ENCODE peak calls at places on chromosome 5, in four cellular contexts. E is spleen, C is stomach, Y is breast epithelium. I is an unnamed sample.

GRCh38 chr5:136374638-136375037 is 9.3 kb upstream of the TRPC7 start:
- DNase-seq in E (no peak), C (no peak), Y (no peak), I (no peak)

GRCh38 chr5:179907570-179908324 is at the start of gene TBC1D9B:
- DNase-seq in E (peak; percentile 94), Y (no peak), C (peak; percentile 69), I (peak; percentile 36)

GRCh38 chr5:76679231-76679630 is 36.7 kb upstream of the F2R start:
- DNase-seq in C (no peak), E (no peak), Y (no peak), I (no peak)

GRCh38 chr5:34007116-34007674 is 655 bp downstream of the AMACR start:
- DNase-seq in C (no peak), Y (no peak), E (peak; percentile 75), I (no peak)

GRCh38 chr5:93117753-93118531 is 463.1 kb downstream of the NR2F1-AS1 start:
- DNase-seq in E (no peak), C (no peak), Y (no peak), I (no peak)

GRCh38 chr5:32443145-32443540 is 1.4 kb downstream of the ZFR start:
- DNase-seq in E (no peak), C (no peak), Y (no peak), I (no peak)

GRCh38 chr5:101482931-101483330 is 579.8 kb upstream of the ST8SIA4 start:
- DNase-seq in Y (no peak), E (no peak), C (no peak), I (no peak)

GRCh38 chr5:45623855-45624254 is 72.3 kb downstream of the HCN1 start:
- DNase-seq in Y (no peak), E (no peak), C (no peak), I (no peak)

GRCh38 chr5:8770431-8770830 is 775.4 kb downstream of the SEMA5A start:
- DNase-seq in Y (no peak), E (no peak), C (no peak), I (no peak)

GRCh38 chr5:26236936-26237335 is 801.5 kb downstream of the CDH9 start:
- DNase-seq in Y (no peak), C (no peak), E (no peak), I (no peak)

GRCh38 chr5:135138116-135138850 is 104.3 kb upstream of the PITX1 start:
- DNase-seq in Y (no peak), E (no peak), C (no peak), I (no peak)

GRCh38 chr5:102971693-102972293 is 148.1 kb downstream of the GIN1 start:
- DNase-seq in C (no peak), E (no peak), Y (no peak), I (no peak)

GRCh38 chr5:149114403-149115312 is 26.6 kb upstream of the ABLIM3 start:
- DNase-seq in Y (no peak), E (no peak), C (peak; percentile 57), I (peak; percentile 68)

GRCh38 chr5:159210306-159210722 is 961 bp upstream of the RNF145 start:
- DNase-seq in Y (no peak), E (no peak), C (no peak), I (no peak)

GRCh38 chr5:138953370-138954256 is 78.5 kb upstream of the LRRTM2 start:
- DNase-seq in Y (no peak), C (peak; percentile 87), E (peak; percentile 90), I (peak; percentile 92)

GRCh38 chr5:139462582-139463276 is at the start of gene ECSCR:
- DNase-seq in C (no peak), E (peak; percentile 78), Y (no peak), I (no peak)

GRCh38 chr5:55227738-55228430 is 769 bp upstream of the MCIDAS start:
- DNase-seq in E (no peak), Y (no peak), C (no peak), I (no peak)
- H3K4me3 ChIP-seq in E (no peak overlapping the region), Y (peak overlapping the region; percentile 58), C (peak overlapping the region; percentile 51), I (peak overlapping the region; percentile 20)

GRCh38 chr5:178205749-178206047 is 1.4 kb downstream of the HNRNPAB start:
- DNase-seq in C (no peak), E (no peak), Y (no peak), I (no peak)

GRCh38 chr5:178203670-178204204 is 596 bp upstream of the HNRNPAB start:
- DNase-seq in Y (peak; percentile 51), E (no peak), C (no peak), I (no peak)

GRCh38 chr5:178206166-178207101 is 2.1 kb downstream of the HNRNPAB start:
- DNase-seq in E (peak; percentile 60), Y (peak; percentile 19), C (no peak), I (no peak)

GRCh38 chr5:178204205-178205009 is at the start of gene HNRNPAB:
- DNase-seq in C (peak; percentile 97), Y (peak; percentile 98), E (peak; percentile 95), I (peak; percentile 97)

GRCh38 chr5:178205010-178205748 is 846 bp downstream of the HNRNPAB start:
- DNase-seq in Y (peak; percentile 74), C (peak; percentile 87), E (peak; percentile 95), I (peak; percentile 75)
- TF ChIP-seq POLR2AphosphoS5 in Y (no peak), C (no peak), E (peak; percentile 69), I (peak; percentile 60)

GRCh38 chr5:74633710-74634109 is 6.8 kb downstream of the ENC1 start:
- DNase-seq in C (no peak), E (no peak), Y (no peak), I (no peak)
- H3K4me3 ChIP-seq in C (no peak overlapping the region), E (no peak overlapping the region), Y (no peak overlapping the region), I (no peak overlapping the region)

GRCh38 chr5:39520232-39520572 is 95.4 kb upstream of the DAB2 start:
- DNase-seq in Y (no peak), E (no peak), C (no peak), I (no peak)
- TF ChIP-seq POLR2AphosphoS5 in Y (no peak), E (no peak), C (no peak), I (no peak)

GRCh38 chr5:128038641-128039040 is 44.9 kb upstream of the SLC12A2 start:
- DNase-seq in C (no peak), Y (no peak), E (no peak), I (no peak)
- H3K4me3 ChIP-seq in C (no peak overlapping the region), Y (no peak overlapping the region), E (no peak overlapping the region), I (no peak overlapping the region)

GRCh38 chr5:29337030-29337429 is 1856.5 kb upstream of the CDH6 start:
- DNase-seq in Y (no peak), C (no peak), E (no peak), I (no peak)
- TF ChIP-seq POLR2AphosphoS5 in Y (no peak), C (no peak), E (no peak), I (no peak)

GRCh38 chr5:11595045-11595444 is 309.2 kb downstream of the CTNND2 start:
- DNase-seq in E (no peak), Y (no peak), C (no peak), I (no peak)

GRCh38 chr5:11588803-11589202 is 315.4 kb downstream of the CTNND2 start:
- DNase-seq in C (no peak), Y (no peak), E (no peak), I (no peak)

GRCh38 chr5:11596185-11596584 is 308.1 kb downstream of the CTNND2 start:
- DNase-seq in C (no peak), Y (no peak), E (no peak), I (no peak)

GRCh38 chr5:11590475-11590874 is 313.8 kb downstream of the CTNND2 start:
- DNase-seq in Y (no peak), C (no peak), E (no peak), I (no peak)
- H3K4me3 ChIP-seq in Y (no peak overlapping the region), C (no peak overlapping the region), E (no peak overlapping the region), I (no peak overlapping the region)